ENCODE peak calls at places on chromosomes 1 and 21, in eight cellular contexts. M is ovary, D is tibial artery, G is psoas muscle, N is mammary epithelial cell, F is GM12864, V is left ventricle myocardium inferior, I is IMR-90. J is an unnamed sample.

GRCh38 chr1:35642472-35642955 is 1.2 kb upstream of the PSMB2 start:
- DNase-seq in M (no peak), D (no peak), G (no peak), N (no peak), F (no peak), V (no peak), I (no peak), J (no peak)

GRCh38 chr1:1134300-1134961 is 18.5 kb upstream of the C1orf159 start:
- DNase-seq in M (no peak), D (no peak), G (no peak), N (no peak), F (no peak), V (no peak), I (no peak), J (no peak)

GRCh38 chr1:41377397-41377796 is 16.2 kb downstream of the FOXO6 start:
- DNase-seq in M (no peak), D (no peak), G (no peak), N (no peak), F (no peak), V (no peak), I (no peak), J (no peak)

GRCh38 chr1:71561729-71562128 is 480.9 kb upstream of the ZRANB2 start:
- DNase-seq in M (no peak), D (no peak), G (no peak), N (peak; percentile 37), F (no peak), V (no peak), I (peak; percentile 87), J (no peak)

GRCh38 chr1:215710340-215710971 is 143.4 kb downstream of the KCTD3 start:
- DNase-seq in M (no peak), D (no peak), G (no peak), N (peak; percentile 43), F (peak; percentile 26), V (no peak), I (peak; percentile 69), J (peak; percentile 83)

GRCh38 chr1:31745898-31746668 is 18.1 kb downstream of the ADGRB2 start:
- DNase-seq in M (no peak), D (no peak), G (no peak), N (no peak), F (no peak), V (no peak), I (no peak), J (no peak)

GRCh38 chr1:243399561-243400155 is 143.8 kb downstream of the SDCCAG8 start:
- DNase-seq in M (no peak), D (no peak), G (no peak), N (no peak), F (no peak), V (no peak), I (no peak), J (no peak)

GRCh38 chr1:27724961-27725373 is 794 bp upstream of the FAM76A start:
- DNase-seq in M (peak; percentile 40), D (peak; percentile 64), G (peak; percentile 55), N (peak; percentile 8), F (no peak), V (peak; percentile 18), I (no peak), J (no peak)

GRCh38 chr1:215056584-215056983 is 26.0 kb upstream of the KCNK2 start:
- DNase-seq in M (no peak), D (no peak), G (no peak), N (peak; percentile 42), F (no peak), V (no peak), I (peak; percentile 82), J (no peak)

GRCh38 chr21:38669186-38669585 is 136.5 kb upstream of the ETS2 start:
- DNase-seq in M (no peak), D (no peak), G (no peak), N (peak; percentile 20), F (no peak), V (no peak), I (peak; percentile 30), J (peak; percentile 44)

GRCh38 chr1:202703191-202703590 is 7.1 kb downstream of the SYT2 start:
- DNase-seq in M (no peak), D (no peak), G (no peak), N (no peak), F (no peak), V (no peak), I (no peak), J (no peak)

GRCh38 chr1:158272681-158273080 is 17.0 kb upstream of the CD1C start:
- DNase-seq in M (no peak), D (no peak), G (no peak), N (no peak), F (no peak), V (no peak), I (no peak), J (no peak)

GRCh38 chr1:23423415-23424170 is 955 bp downstream of the TCEA3 start:
- DNase-seq in M (peak; percentile 80), D (no peak), G (peak; percentile 90), N (no peak), F (no peak), V (no peak), I (no peak), J (no peak)

GRCh38 chr1:177246710-177247588 is 76.2 kb downstream of the BRINP2 start:
- DNase-seq in M (no peak), D (no peak), G (no peak), N (peak; percentile 16), F (no peak), V (no peak), I (no peak), J (no peak)

GRCh38 chr1:2948751-2949680 is 72.3 kb upstream of the ACTRT2 start:
- DNase-seq in M (no peak), D (peak; percentile 59), G (peak; percentile 18), N (no peak), F (no peak), V (peak; percentile 8), I (no peak), J (no peak)

GRCh38 chr1:33306061-33306460 is 14.8 kb downstream of the A3GALT2 start:
- DNase-seq in M (no peak), D (peak; percentile 54), G (no peak), N (no peak), F (no peak), V (no peak), I (no peak), J (no peak)

GRCh38 chr1:77940921-77941570 is 37.8 kb downstream of the FUBP1 start:
- DNase-seq in M (no peak), D (no peak), G (no peak), N (no peak), F (no peak), V (no peak), I (no peak), J (no peak)

GRCh38 chr1:207565546-207566468 is 69.8 kb downstream of the CR1 start:
- DNase-seq in M (no peak), D (no peak), G (no peak), N (peak; percentile 6), F (no peak), V (no peak), I (no peak), J (peak; percentile 47)
- TF ChIP-seq CTCF in M (no peak), D (no peak), G (peak; percentile 10), N (peak; percentile 26), F (peak; percentile 26), V (peak; percentile 44), I (peak; percentile 5), J (peak; percentile 49)

GRCh38 chr1:172108494-172108893 is 267.2 kb downstream of the DNM3 start:
- DNase-seq in M (no peak), D (no peak), G (no peak), N (peak; percentile 1), F (no peak), V (no peak), I (no peak), J (no peak)

GRCh38 chr1:172107261-172107820 is 266.0 kb downstream of the DNM3 start:
- DNase-seq in M (no peak), D (no peak), G (no peak), N (no peak), F (no peak), V (no peak), I (peak; percentile 12), J (no peak)

GRCh38 chr1:172109357-172109756 is 268.1 kb downstream of the DNM3 start:
- DNase-seq in M (no peak), D (no peak), G (no peak), N (no peak), F (no peak), V (no peak), I (peak; percentile 22), J (no peak)

GRCh38 chr1:172117800-172118199 is 276.5 kb downstream of the DNM3 start:
- DNase-seq in M (no peak), D (no peak), G (no peak), N (peak; percentile 53), F (peak; percentile 26), V (no peak), I (no peak), J (no peak)

GRCh38 chr1:172112573-172112972 is 271.3 kb downstream of the DNM3 start:
- DNase-seq in M (no peak), D (no peak), G (no peak), N (no peak), F (no peak), V (no peak), I (peak; percentile 47), J (no peak)
- TF ChIP-seq CTCF in M (no peak), D (no peak), G (no peak), N (no peak), F (no peak), V (no peak), I (no peak), J (no peak)

DNA sequence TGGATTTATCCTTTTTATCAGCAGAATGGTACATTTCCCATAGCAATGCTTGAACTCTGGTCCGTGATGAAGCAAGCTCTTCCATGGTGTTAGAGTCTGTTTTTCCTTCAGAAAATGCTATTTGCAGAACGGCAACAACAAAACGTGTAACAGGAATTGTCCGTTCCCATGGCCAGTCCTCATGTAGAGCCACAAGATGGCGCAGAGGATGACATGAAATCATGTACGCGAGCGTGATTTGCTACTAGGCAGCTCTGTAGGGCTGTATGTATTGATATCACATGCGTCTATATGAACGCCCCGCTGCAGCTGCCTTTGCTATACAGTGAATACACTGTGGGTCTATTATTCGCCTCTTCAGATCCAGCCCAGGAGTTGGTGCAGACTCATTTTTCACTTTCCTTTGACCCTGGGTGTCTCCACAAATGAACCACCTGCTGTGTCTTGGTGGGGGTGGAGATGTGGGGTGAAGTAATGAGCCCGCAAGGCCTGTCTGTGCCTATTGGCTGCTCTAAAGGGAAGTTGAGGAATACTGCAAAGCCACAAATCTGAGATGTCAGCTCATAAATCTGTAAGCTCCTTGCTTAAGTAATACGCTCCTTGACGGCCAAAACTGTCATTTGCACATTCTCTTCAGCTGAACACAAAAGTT is 361.5 kb downstream of the KIF26B start:
- DNase-seq in M (no peak), D (no peak), G (no peak), N (no peak), F (no peak), V (no peak), I (peak; percentile 67), J (peak; percentile 55)
- TF ChIP-seq CTCF in M (no peak), D (no peak), G (no peak), N (no peak), F (peak; percentile 10), V (no peak), I (peak; percentile 50), J (peak; percentile 75)

GRCh38 chr1:9128520-9129371 is at the start of gene GPR157:
- DNase-seq in M (peak; percentile 96), D (peak; percentile 91), G (peak; percentile 95), N (peak; percentile 72), F (no peak), V (peak; percentile 92), I (peak; percentile 61), J (no peak)
- TF ChIP-seq CTCF in M (peak; percentile 34), D (no peak), G (peak; percentile 16), N (no peak), F (no peak), V (peak; percentile 33), I (peak; percentile 12), J (no peak)